ENCODE peak calls at places on chromosomes 12 and 14, in five cellular contexts. M is sigmoid colon, E is psoas muscle, H is AG09309, P is heart right ventricle. F is an unnamed sample.

GRCh38 chr12:78636253-78636855 is 228.2 kb upstream of the SYT1 start:
- DNase-seq in M (no peak), E (no peak), H (peak; percentile 40), P (no peak), F (no peak)

GRCh38 chr14:104135904-104136471 is 2.4 kb upstream of the KIF26A start:
- DNase-seq in M (no peak), E (peak; percentile 7), H (no peak), P (peak; percentile 28), F (no peak)

GRCh38 chr14:68510201-68510600 is 282.7 kb downstream of the ZFP36L1 start:
- DNase-seq in M (peak; percentile 91), E (peak; percentile 58), H (peak; percentile 84), P (peak; percentile 56), F (no peak)

GRCh38 chr14:92356677-92357076 is 33.7 kb downstream of the SLC24A4 start:
- DNase-seq in M (no peak), E (no peak), H (no peak), P (no peak), F (no peak)

GRCh38 chr14:67863223-67863622 is 43.6 kb downstream of the RAD51B start:
- DNase-seq in M (no peak), E (no peak), H (no peak), P (no peak), F (peak; percentile 87)

GRCh38 chr12:98721204-98721702 is 76.2 kb downstream of the APAF1 start:
- DNase-seq in M (no peak), E (no peak), H (no peak), P (no peak), F (no peak)

GRCh38 chr12:20214286-20214685 is 154.1 kb upstream of the PDE3A start:
- DNase-seq in M (no peak), E (no peak), H (no peak), P (no peak), F (no peak)

GRCh38 chr12:87157791-87158190 is 871.4 kb downstream of the C12orf50 start:
- DNase-seq in M (no peak), E (no peak), H (peak; percentile 77), P (no peak), F (peak; percentile 64)

GRCh38 chr12:85156569-85156968 is 120.4 kb downstream of the LRRIQ1 start:
- DNase-seq in M (no peak), E (no peak), H (no peak), P (no peak), F (no peak)

GRCh38 chr12:267581-268482 is 5.2 kb upstream of the SLC6A13 start:
- DNase-seq in M (no peak), E (no peak), H (no peak), P (no peak), F (no peak)

GRCh38 chr14:95025218-95025617 is 132.1 kb downstream of the DICER1 start:
- DNase-seq in M (no peak), E (no peak), H (no peak), P (no peak), F (peak; percentile 58)

GRCh38 chr12:1845427-1845826 is 25.1 kb downstream of the LRTM2 start:
- DNase-seq in M (peak; percentile 50), E (no peak), H (no peak), P (no peak), F (no peak)

GRCh38 chr14:69547701-69548348 is 26.8 kb downstream of the CCDC177 start:
- DNase-seq in M (no peak), E (no peak), H (no peak), P (no peak), F (no peak)

GRCh38 chr14:76953196-76953945 is 75.1 kb downstream of the IRF2BPL start:
- DNase-seq in M (peak; percentile 90), E (peak; percentile 75), H (peak; percentile 44), P (peak; percentile 59), F (peak; percentile 100)
- H3K4me3 ChIP-seq in M (peak overlapping the region; percentile 26), E (peak overlapping the region; percentile 56), H (peak overlapping the region; percentile 32), P (no peak overlapping the region), F (no peak overlapping the region)

GRCh38 chr14:101780887-101781239 is 19.4 kb downstream of the PPP2R5C start:
- DNase-seq in M (no peak), E (no peak), H (no peak), P (no peak), F (no peak)
- H3K4me3 ChIP-seq in M (peak overlapping the region; percentile 52), E (peak overlapping the region; percentile 75), H (peak overlapping the region; percentile 46), P (no peak overlapping the region), F (no peak overlapping the region)

GRCh38 chr12:26520154-26520553 is 312.8 kb downstream of the ITPR2 start:
- DNase-seq in M (no peak), E (no peak), H (no peak), P (no peak), F (no peak)

GRCh38 chr12:26513357-26514043 is 318.1 kb downstream of the SSPN start:
- DNase-seq in M (no peak), E (no peak), H (no peak), P (no peak), F (no peak)

GRCh38 chr12:26512213-26512612 is 316.8 kb downstream of the SSPN start:
- DNase-seq in M (no peak), E (no peak), H (no peak), P (no peak), F (no peak)

GRCh38 chr12:26514364-26514763 is 318.6 kb downstream of the ITPR2 start:
- DNase-seq in M (no peak), E (no peak), H (no peak), P (no peak), F (no peak)
- H3K4me3 ChIP-seq in M (no peak overlapping the region), E (no peak overlapping the region), H (no peak overlapping the region), P (no peak overlapping the region), F (no peak overlapping the region)

DNA sequence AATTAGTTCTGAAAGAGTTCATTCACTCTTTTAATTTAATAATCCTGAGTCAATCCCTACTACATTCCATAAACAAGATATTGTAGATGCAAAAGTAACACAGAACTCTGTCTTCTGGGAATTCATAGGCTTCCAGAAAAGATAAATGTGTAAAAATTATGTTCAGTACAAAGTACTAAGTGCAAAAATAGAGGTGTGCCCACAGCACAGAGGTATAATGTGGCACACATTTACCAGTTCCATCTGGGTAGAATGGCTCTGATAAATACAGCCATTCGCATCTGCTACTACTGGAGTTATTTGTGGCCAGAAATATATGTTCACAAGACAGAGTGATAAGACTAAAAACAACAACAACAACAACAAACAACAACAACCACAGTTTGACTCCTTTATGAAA is 111.6 kb upstream of the PTPRB start:
- DNase-seq in M (no peak), E (no peak), H (no peak), P (no peak), F (no peak)
- H3K4me3 ChIP-seq in M (no peak overlapping the region), E (no peak overlapping the region), H (no peak overlapping the region), P (no peak overlapping the region), F (no peak overlapping the region)

GRCh38 chr12:54065677-54066076 is 12.0 kb downstream of the HOXC4 start:
- DNase-seq in M (no peak), E (no peak), H (no peak), P (no peak), F (no peak)
- H3K4me3 ChIP-seq in M (no peak overlapping the region), E (no peak overlapping the region), H (no peak overlapping the region), P (no peak overlapping the region), F (no peak overlapping the region)

DNA sequence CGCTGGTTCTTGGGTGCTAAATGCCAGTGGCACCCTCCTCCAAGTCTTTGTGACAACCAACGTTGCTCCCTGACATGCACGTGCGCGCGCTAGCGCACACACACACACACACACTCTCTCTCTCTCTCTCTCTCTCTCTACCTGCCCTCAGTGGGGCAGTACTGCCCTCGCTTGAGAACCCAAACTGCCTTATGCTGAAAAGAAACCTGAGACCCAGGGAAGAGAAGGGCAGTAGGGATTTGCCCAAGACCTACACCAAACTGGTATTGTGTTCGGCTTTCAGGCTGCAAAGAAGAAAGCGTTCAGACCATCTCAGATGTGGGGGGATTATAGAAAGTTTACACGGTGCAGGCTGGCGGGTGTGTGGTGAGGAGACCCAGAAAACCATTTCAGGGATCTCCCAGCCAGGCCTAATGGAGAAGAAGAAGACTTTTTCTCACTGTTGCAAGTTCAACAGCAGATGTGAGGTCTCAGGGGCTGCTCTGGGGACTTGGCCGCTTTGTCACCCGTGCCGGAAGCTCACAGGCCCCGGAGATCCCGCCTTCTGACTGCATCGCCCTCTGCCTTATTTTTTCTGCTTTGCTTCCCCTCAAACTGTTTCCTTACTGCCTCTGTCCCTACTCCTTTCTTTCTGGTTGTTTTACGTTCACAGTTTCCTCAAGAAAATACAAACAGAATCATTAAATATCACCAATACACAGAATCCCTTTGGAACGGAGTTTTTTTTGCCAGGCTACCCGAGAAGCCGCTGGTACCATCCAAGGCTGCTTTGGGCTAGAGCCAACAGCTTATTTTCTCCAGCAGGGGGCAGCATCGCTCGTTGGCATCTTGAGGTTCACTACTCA is 82.4 kb downstream of the PPM1A start:
- DNase-seq in M (no peak), E (peak; percentile 50), H (no peak), P (peak; percentile 49), F (peak; percentile 53)
- H3K4me3 ChIP-seq in M (peak overlapping the region; percentile 14), E (peak overlapping the region; percentile 56), H (peak overlapping the region; percentile 27), P (no peak overlapping the region), F (peak overlapping the region; percentile 46)

GRCh38 chr12:67632005-67632404 is 16.5 kb upstream of the DYRK2 start:
- DNase-seq in M (no peak), E (no peak), H (no peak), P (no peak), F (no peak)
- H3K4me3 ChIP-seq in M (no peak overlapping the region), E (no peak overlapping the region), H (no peak overlapping the region), P (no peak overlapping the region), F (no peak overlapping the region)

GRCh38 chr12:57216931-57217871 is 607 bp downstream of the NXPH4 start:
- DNase-seq in M (no peak), E (no peak), H (no peak), P (no peak), F (no peak)
- H3K4me3 ChIP-seq in M (peak overlapping the region; percentile 22), E (peak overlapping the region; percentile 68), H (peak overlapping the region; percentile 50), P (peak overlapping the region; percentile 44), F (peak overlapping the region; percentile 53)

F was measured in trophoblast cell.